ENCODE peak calls at places on chromosome 13, in ten cellular contexts. One of them, this sample, is unnamed.

GRCh38 chr13:74187564-74187963 is 53.4 kb upstream of the KLF12 start:
- DNase-seq in SK-N-MC: no peak
- DNase-seq in AG04450: no peak
- DNase-seq in SJCRH30: no peak
- DNase-seq in astrocyte: no peak
- DNase-seq in A549: peak
- DNase-seq in AG09309: no peak
- DNase-seq in GM23248: no peak
- DNase-seq in fibroblast of mammary gland: peak
- DNase-seq in endodermal cell: no peak
- DNase-seq in this sample: no peak

GRCh38 chr13:55199132-55199531 is 1941.6 kb upstream of the PRR20A start:
- DNase-seq in astrocyte: no peak
- DNase-seq in AG09309: no peak
- DNase-seq in GM23248: no peak
- DNase-seq in AG04450: no peak
- DNase-seq in SJCRH30: peak
- DNase-seq in fibroblast of mammary gland: no peak
- DNase-seq in SK-N-MC: no peak
- DNase-seq in A549: no peak
- DNase-seq in endodermal cell: peak
- DNase-seq in this sample: no peak

GRCh38 chr13:66520511-66521390 is 709.4 kb downstream of the PCDH9 start:
- DNase-seq in endodermal cell: no peak
- DNase-seq in SJCRH30: no peak
- DNase-seq in GM23248: no peak
- DNase-seq in SK-N-MC: no peak
- DNase-seq in AG04450: no peak
- DNase-seq in AG09309: no peak
- DNase-seq in A549: no peak
- DNase-seq in astrocyte: peak
- DNase-seq in fibroblast of mammary gland: no peak
- DNase-seq in this sample: no peak

GRCh38 chr13:20351279-20352022 is 119.3 kb upstream of the GJB6 start:
- DNase-seq in AG09309: peak
- DNase-seq in SJCRH30: no peak
- DNase-seq in GM23248: peak
- DNase-seq in endodermal cell: no peak
- DNase-seq in A549: no peak
- DNase-seq in AG04450: peak
- DNase-seq in fibroblast of mammary gland: peak
- DNase-seq in astrocyte: peak
- DNase-seq in SK-N-MC: peak
- DNase-seq in this sample: peak

GRCh38 chr13:71312923-71313322 is 554.1 kb downstream of the DACH1 start:
- DNase-seq in SJCRH30: no peak
- DNase-seq in GM23248: no peak
- DNase-seq in A549: no peak
- DNase-seq in endodermal cell: no peak
- DNase-seq in astrocyte: no peak
- DNase-seq in SK-N-MC: no peak
- DNase-seq in AG09309: no peak
- DNase-seq in fibroblast of mammary gland: no peak
- DNase-seq in AG04450: no peak
- DNase-seq in this sample: no peak

GRCh38 chr13:21518617-21519144 is 59.6 kb upstream of the ZDHHC20 start:
- DNase-seq in A549: no peak
- DNase-seq in AG04450: no peak
- DNase-seq in fibroblast of mammary gland: no peak
- DNase-seq in AG09309: no peak
- DNase-seq in endodermal cell: no peak
- DNase-seq in SK-N-MC: no peak
- DNase-seq in SJCRH30: no peak
- DNase-seq in astrocyte: no peak
- DNase-seq in GM23248: no peak
- DNase-seq in this sample: no peak

GRCh38 chr13:64332048-64332447 is 2898.1 kb downstream of the PCDH9 start:
- DNase-seq in AG04450: no peak
- DNase-seq in SK-N-MC: no peak
- DNase-seq in A549: no peak
- DNase-seq in AG09309: no peak
- DNase-seq in GM23248: no peak
- DNase-seq in fibroblast of mammary gland: no peak
- DNase-seq in endodermal cell: no peak
- DNase-seq in SJCRH30: peak
- DNase-seq in astrocyte: peak
- DNase-seq in this sample: peak

GRCh38 chr13:40126301-40127085 is 471.0 kb downstream of the COG6 start:
- DNase-seq in GM23248: no peak
- DNase-seq in AG09309: no peak
- DNase-seq in AG04450: no peak
- DNase-seq in endodermal cell: no peak
- DNase-seq in SK-N-MC: no peak
- DNase-seq in astrocyte: no peak
- DNase-seq in SJCRH30: no peak
- DNase-seq in fibroblast of mammary gland: no peak
- DNase-seq in A549: no peak
- DNase-seq in this sample: no peak

GRCh38 chr13:27311518-27312208 is 41.0 kb downstream of the RASL11A start:
- DNase-seq in endodermal cell: no peak
- DNase-seq in SJCRH30: no peak
- DNase-seq in fibroblast of mammary gland: no peak
- DNase-seq in SK-N-MC: no peak
- DNase-seq in AG04450: no peak
- DNase-seq in A549: no peak
- DNase-seq in AG09309: no peak
- DNase-seq in astrocyte: no peak
- DNase-seq in GM23248: no peak
- DNase-seq in this sample: no peak

GRCh38 chr13:41019027-41019487 is at the start of gene ELF1:
- DNase-seq in SK-N-MC: no peak
- DNase-seq in GM23248: peak
- DNase-seq in astrocyte: peak
- DNase-seq in fibroblast of mammary gland: peak
- DNase-seq in A549: peak
- DNase-seq in AG09309: no peak
- DNase-seq in endodermal cell: no peak
- DNase-seq in AG04450: no peak
- DNase-seq in SJCRH30: peak
- DNase-seq in this sample: peak

GRCh38 chr13:99693351-99693750 is 192.1 kb downstream of the TM9SF2 start:
- DNase-seq in SJCRH30: no peak
- DNase-seq in endodermal cell: no peak
- DNase-seq in astrocyte: no peak
- DNase-seq in AG09309: no peak
- DNase-seq in GM23248: no peak
- DNase-seq in SK-N-MC: no peak
- DNase-seq in fibroblast of mammary gland: no peak
- DNase-seq in A549: no peak
- DNase-seq in AG04450: no peak
- DNase-seq in this sample: no peak

GRCh38 chr13:55069746-55070145 is 2041.1 kb downstream of the OLFM4 start:
- DNase-seq in SK-N-MC: no peak
- DNase-seq in AG04450: no peak
- DNase-seq in endodermal cell: no peak
- DNase-seq in SJCRH30: no peak
- DNase-seq in fibroblast of mammary gland: no peak
- DNase-seq in astrocyte: no peak
- DNase-seq in AG09309: no peak
- DNase-seq in GM23248: no peak
- DNase-seq in A549: no peak
- DNase-seq in this sample: no peak

GRCh38 chr13:48560657-48561337 is 27.9 kb upstream of the RCBTB2 start:
- DNase-seq in fibroblast of mammary gland: no peak
- DNase-seq in astrocyte: no peak
- DNase-seq in GM23248: no peak
- DNase-seq in SK-N-MC: no peak
- DNase-seq in SJCRH30: no peak
- DNase-seq in A549: no peak
- DNase-seq in endodermal cell: no peak
- DNase-seq in AG09309: no peak
- DNase-seq in AG04450: no peak
- DNase-seq in this sample: no peak
- H3K4me3 ChIP-seq in fibroblast of mammary gland: no peak
- H3K4me3 ChIP-seq in astrocyte: no peak
- H3K4me3 ChIP-seq in GM23248: no peak
- H3K4me3 ChIP-seq in SK-N-MC: no peak
- H3K4me3 ChIP-seq in SJCRH30: no peak
- H3K4me3 ChIP-seq in A549: no peak
- H3K4me3 ChIP-seq in endodermal cell: no peak
- H3K4me3 ChIP-seq in AG09309: no peak
- H3K4me3 ChIP-seq in AG04450: no peak
- H3K4me3 ChIP-seq in this sample: no peak

GRCh38 chr13:37884674-37885073 is 15.1 kb upstream of the TRPC4 start:
- DNase-seq in SK-N-MC: no peak
- DNase-seq in GM23248: peak
- DNase-seq in fibroblast of mammary gland: no peak
- DNase-seq in A549: no peak
- DNase-seq in endodermal cell: no peak
- DNase-seq in SJCRH30: no peak
- DNase-seq in astrocyte: no peak
- DNase-seq in AG04450: no peak
- DNase-seq in AG09309: no peak
- DNase-seq in this sample: no peak

GRCh38 chr13:37884026-37884425 is 14.5 kb upstream of the TRPC4 start:
- DNase-seq in AG04450: no peak
- DNase-seq in SK-N-MC: no peak
- DNase-seq in SJCRH30: no peak
- DNase-seq in AG09309: no peak
- DNase-seq in endodermal cell: no peak
- DNase-seq in A549: no peak
- DNase-seq in GM23248: no peak
- DNase-seq in fibroblast of mammary gland: no peak
- DNase-seq in astrocyte: no peak
- DNase-seq in this sample: no peak

GRCh38 chr13:37889811-37890210 is 20.2 kb upstream of the TRPC4 start:
- DNase-seq in SK-N-MC: no peak
- DNase-seq in SJCRH30: no peak
- DNase-seq in AG04450: no peak
- DNase-seq in fibroblast of mammary gland: no peak
- DNase-seq in GM23248: no peak
- DNase-seq in A549: no peak
- DNase-seq in endodermal cell: no peak
- DNase-seq in astrocyte: no peak
- DNase-seq in AG09309: no peak
- DNase-seq in this sample: no peak

GRCh38 chr13:37889102-37889501 is 19.5 kb upstream of the TRPC4 start:
- DNase-seq in SJCRH30: no peak
- DNase-seq in endodermal cell: no peak
- DNase-seq in astrocyte: no peak
- DNase-seq in A549: no peak
- DNase-seq in fibroblast of mammary gland: peak
- DNase-seq in AG04450: no peak
- DNase-seq in GM23248: peak
- DNase-seq in SK-N-MC: no peak
- DNase-seq in AG09309: no peak
- DNase-seq in this sample: no peak

GRCh38 chr13:37886879-37887278 is 17.3 kb upstream of the TRPC4 start:
- DNase-seq in A549: no peak
- DNase-seq in astrocyte: no peak
- DNase-seq in endodermal cell: no peak
- DNase-seq in SJCRH30: no peak
- DNase-seq in fibroblast of mammary gland: no peak
- DNase-seq in AG04450: no peak
- DNase-seq in AG09309: no peak
- DNase-seq in GM23248: no peak
- DNase-seq in SK-N-MC: no peak
- DNase-seq in this sample: no peak
- H3K4me3 ChIP-seq in A549: no peak
- H3K4me3 ChIP-seq in astrocyte: no peak
- H3K4me3 ChIP-seq in endodermal cell: no peak
- H3K4me3 ChIP-seq in SJCRH30: no peak
- H3K4me3 ChIP-seq in fibroblast of mammary gland: no peak
- H3K4me3 ChIP-seq in AG04450: no peak
- H3K4me3 ChIP-seq in AG09309: no peak
- H3K4me3 ChIP-seq in GM23248: no peak
- H3K4me3 ChIP-seq in SK-N-MC: no peak
- H3K4me3 ChIP-seq in this sample: no peak

DNA sequence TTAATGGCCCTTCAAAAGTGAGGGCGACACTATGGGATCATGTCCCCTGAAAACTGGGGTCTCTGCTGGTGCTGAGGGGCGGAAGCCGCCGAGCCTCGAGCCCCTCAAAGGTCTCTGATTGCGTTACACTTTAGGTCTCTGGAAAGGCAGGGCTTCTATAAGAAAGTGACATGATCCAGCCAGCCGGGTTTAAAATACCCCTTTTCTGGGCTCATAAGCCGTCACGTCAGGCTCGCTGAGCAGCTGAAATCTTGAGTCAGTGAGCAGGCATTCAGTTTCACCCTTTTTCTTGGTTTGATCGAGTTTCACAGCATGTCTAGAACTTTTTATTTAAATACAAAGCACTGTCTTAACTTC is 600 bp upstream of the HMGB1 start:
- DNase-seq in GM23248: peak
- DNase-seq in fibroblast of mammary gland: peak
- DNase-seq in SK-N-MC: no peak
- DNase-seq in A549: no peak
- DNase-seq in astrocyte: peak
- DNase-seq in endodermal cell: no peak
- DNase-seq in AG09309: no peak
- DNase-seq in SJCRH30: peak
- DNase-seq in AG04450: no peak
- DNase-seq in this sample: no peak
- H3K4me3 ChIP-seq in GM23248: peak
- H3K4me3 ChIP-seq in fibroblast of mammary gland: peak
- H3K4me3 ChIP-seq in SK-N-MC: peak
- H3K4me3 ChIP-seq in A549: peak
- H3K4me3 ChIP-seq in astrocyte: peak
- H3K4me3 ChIP-seq in endodermal cell: peak
- H3K4me3 ChIP-seq in AG09309: peak
- H3K4me3 ChIP-seq in SJCRH30: peak
- H3K4me3 ChIP-seq in AG04450: peak
- H3K4me3 ChIP-seq in this sample: peak

DNA sequence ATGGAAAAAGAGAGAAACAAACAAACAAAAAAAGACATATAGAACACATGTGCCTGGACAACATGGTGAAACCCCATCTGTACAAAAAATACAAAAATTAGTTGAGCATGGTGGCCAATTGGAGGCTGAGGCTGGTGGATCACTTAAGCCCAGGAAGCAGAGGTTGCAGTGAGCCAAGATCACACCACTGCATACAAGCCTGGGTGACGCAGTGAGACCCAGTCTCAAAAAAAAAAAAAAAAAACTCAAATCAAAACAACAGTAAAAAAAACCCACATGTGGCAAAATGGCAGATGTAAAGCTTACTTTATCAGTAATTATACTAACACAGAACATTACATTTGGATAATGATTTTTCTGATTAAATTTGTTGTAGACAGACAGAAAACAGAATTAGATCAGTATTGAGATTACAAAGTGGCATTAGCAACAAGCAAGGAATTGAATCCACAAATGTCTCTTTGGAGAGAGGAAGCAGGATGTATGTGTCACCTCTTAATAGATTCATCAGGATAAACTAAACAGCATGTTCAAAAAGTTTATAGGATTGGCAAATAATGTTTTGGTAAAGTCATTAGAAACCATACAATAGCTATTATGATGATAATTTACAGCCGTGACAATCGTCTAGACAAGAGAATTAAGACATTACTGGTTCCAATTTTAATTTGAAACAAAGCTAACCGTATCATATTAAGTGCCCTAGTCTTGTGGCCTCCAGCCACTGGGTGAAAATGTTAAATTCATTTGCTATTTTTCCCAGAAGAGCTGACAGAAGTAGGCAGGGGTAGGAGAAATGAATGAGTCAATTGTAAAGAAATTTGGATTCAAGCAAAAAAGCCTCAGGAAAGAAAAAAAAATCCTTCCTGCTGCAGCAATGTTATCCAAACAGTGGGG is 206.0 kb downstream of the FGF14 start:
- DNase-seq in fibroblast of mammary gland: peak
- DNase-seq in AG09309: no peak
- DNase-seq in SK-N-MC: peak
- DNase-seq in endodermal cell: no peak
- DNase-seq in AG04450: no peak
- DNase-seq in astrocyte: peak
- DNase-seq in A549: no peak
- DNase-seq in SJCRH30: peak
- DNase-seq in GM23248: peak
- DNase-seq in this sample: no peak
- H3K4me3 ChIP-seq in fibroblast of mammary gland: no peak
- H3K4me3 ChIP-seq in AG09309: no peak
- H3K4me3 ChIP-seq in SK-N-MC: no peak
- H3K4me3 ChIP-seq in endodermal cell: no peak
- H3K4me3 ChIP-seq in AG04450: no peak
- H3K4me3 ChIP-seq in astrocyte: no peak
- H3K4me3 ChIP-seq in A549: no peak
- H3K4me3 ChIP-seq in SJCRH30: no peak
- H3K4me3 ChIP-seq in GM23248: peak
- H3K4me3 ChIP-seq in this sample: no peak

This sample was measured in skeletal muscle cell.